ENCODE peak calls at places on chromosomes 12 and 14, in seven cellular contexts. M is transverse colon, G is progenitor cell of endocrine pancreas, O is epithelial cell of esophagus, S is left ventricle myocardium superior, E is NCI-H187, Z is mesendoderm. R is an unnamed sample.

GRCh38 chr12:108482717-108483212 is 32.3 kb upstream of the FICD start:
- DNase-seq in M (no peak), G (no peak), O (peak), S (no peak), E (no peak), Z (peak), R (no peak)

GRCh38 chr12:26281320-26281719 is 85.9 kb downstream of the SSPN start:
- DNase-seq in M (no peak), G (no peak), O (no peak), S (no peak), E (no peak), Z (no peak), R (no peak)

GRCh38 chr14:23638414-23639047 is 2.4 kb downstream of the DHRS2 start:
- DNase-seq in M (no peak), G (no peak), O (peak), S (no peak), E (no peak), Z (peak), R (no peak)

GRCh38 chr12:109833307-109834189 is at the start of gene TRPV4:
- DNase-seq in M (no peak), G (peak), O (peak), S (peak), E (no peak), Z (peak), R (peak)

GRCh38 chr12:111271674-111272418 is 97.0 kb downstream of the PHETA1 start:
- DNase-seq in M (no peak), G (no peak), O (no peak), S (no peak), E (no peak), Z (no peak), R (no peak)

GRCh38 chr14:100536721-100537700 is 50.2 kb downstream of the BEGAIN start:
- DNase-seq in M (peak), G (no peak), O (no peak), S (peak), E (no peak), Z (no peak), R (no peak)

GRCh38 chr12:25592725-25593495 is 39.8 kb upstream of the LMNTD1 start:
- DNase-seq in M (no peak), G (no peak), O (no peak), S (no peak), E (peak), Z (no peak), R (no peak)

GRCh38 chr14:23562822-23563472 is 4.6 kb downstream of the AP1G2 start:
- DNase-seq in M (peak), G (peak), O (peak), S (no peak), E (peak), Z (peak), R (no peak)

GRCh38 chr14:104950021-104950420 is 25.3 kb downstream of the PLD4 start:
- DNase-seq in M (no peak), G (no peak), O (no peak), S (no peak), E (no peak), Z (no peak), R (no peak)

GRCh38 chr14:72420749-72421452 is 473.0 kb downstream of the DPF3 start:
- DNase-seq in M (peak), G (peak), O (peak), S (peak), E (peak), Z (peak), R (peak)

GRCh38 chr12:108850854-108851573 is 6.4 kb downstream of the SSH1 start:
- DNase-seq in M (no peak), G (no peak), O (no peak), S (peak), E (no peak), Z (no peak), R (peak)

GRCh38 chr12:85951823-85952222 is 77.7 kb downstream of the NTS start:
- DNase-seq in M (no peak), G (no peak), O (peak), S (no peak), E (no peak), Z (peak), R (no peak)

GRCh38 chr12:55724226-55724939 is 4.2 kb downstream of the RDH5 start:
- DNase-seq in M (peak), G (no peak), O (peak), S (peak), E (no peak), Z (peak), R (peak)